ENCODE peak calls at places on chromosomes 5 and 9, in ten cellular contexts. D is kidney tubule cell, S is BE2C, H is Kasumi-1, G is Right ventricle myocardium superior, V is left ventricle myocardium inferior, C is GM13977, K is substantia nigra, I is Right ventricle myocardium inferior, Q is amniotic epithelial cell. N is an unnamed sample.

GRCh38 chr5:67400752-67401151 is 204.2 kb upstream of the CD180 start:
- DNase-seq in D (no peak), S (no peak), H (no peak), G (no peak), V (no peak), C (no peak), K (no peak), I (no peak), Q (no peak), N (no peak)

GRCh38 chr5:150559701-150560100 is 51.8 kb downstream of the NDST1 start:
- DNase-seq in D (peak; percentile 79), S (no peak), H (no peak), G (no peak), V (no peak), C (no peak), K (no peak), I (no peak), Q (peak; percentile 29), N (no peak)

GRCh38 chr5:761206-761771 is 23.2 kb downstream of the ZDHHC11B start:
- DNase-seq in D (no peak), S (peak; percentile 18), H (no peak), G (no peak), V (no peak), C (no peak), K (no peak), I (no peak), Q (no peak), N (no peak)

GRCh38 chr5:9490494-9491097 is 55.3 kb downstream of the SEMA5A start:
- DNase-seq in D (no peak), S (no peak), H (no peak), G (no peak), V (no peak), C (no peak), K (no peak), I (no peak), Q (no peak), N (no peak)

GRCh38 chr9:89817186-89817960 is 212.6 kb downstream of the GADD45G start:
- DNase-seq in D (no peak), S (peak; percentile 78), H (no peak), G (no peak), V (no peak), C (no peak), K (no peak), I (no peak), Q (peak; percentile 55), N (no peak)

GRCh38 chr5:172769598-172770373 is 1.2 kb downstream of the DUSP1 start:
- DNase-seq in D (peak; percentile 53), S (peak; percentile 31), H (no peak), G (peak; percentile 53), V (no peak), C (peak; percentile 42), K (no peak), I (peak; percentile 83), Q (peak; percentile 53), N (peak; percentile 44)

GRCh38 chr9:133701321-133701980 is 36.7 kb downstream of the SARDH start:
- DNase-seq in D (no peak), S (peak; percentile 4), H (peak; percentile 8), G (peak; percentile 29), V (no peak), C (no peak), K (peak; percentile 35), I (peak; percentile 58), Q (no peak), N (no peak)

GRCh38 chr5:132772291-132773070 is 4.6 kb downstream of the SEPTIN8 start:
- DNase-seq in D (no peak), S (no peak), H (no peak), G (no peak), V (no peak), C (no peak), K (no peak), I (no peak), Q (no peak), N (no peak)

GRCh38 chr9:128685636-128686489 is 3.2 kb upstream of the SET start:
- DNase-seq in D (peak; percentile 43), S (no peak), H (peak; percentile 67), G (peak; percentile 37), V (no peak), C (peak; percentile 64), K (no peak), I (no peak), Q (peak; percentile 51), N (no peak)

GRCh38 chr9:137176302-137177182 is 4.7 kb upstream of the TMEM210 start:
- DNase-seq in D (peak; percentile 52), S (peak; percentile 69), H (peak; percentile 33), G (no peak), V (no peak), C (peak; percentile 82), K (no peak), I (no peak), Q (peak; percentile 36), N (peak; percentile 65)

GRCh38 chr5:74888117-74888516 is 21.9 kb upstream of the FAM169A start:
- DNase-seq in D (no peak), S (no peak), H (no peak), G (no peak), V (no peak), C (no peak), K (no peak), I (no peak), Q (no peak), N (no peak)

GRCh38 chr9:121105531-121105930 is 30.8 kb downstream of the CNTRL start:
- DNase-seq in D (no peak), S (no peak), H (peak; percentile 20), G (no peak), V (no peak), C (no peak), K (no peak), I (no peak), Q (no peak), N (no peak)

GRCh38 chr5:107431998-107432397 is 238.7 kb downstream of the EFNA5 start:
- DNase-seq in D (peak; percentile 60), S (no peak), H (no peak), G (no peak), V (no peak), C (no peak), K (no peak), I (no peak), Q (peak; percentile 77), N (peak; percentile 56)

GRCh38 chr5:103562453-103563157 is at the start of gene NUDT12:
- DNase-seq in D (peak; percentile 86), S (peak; percentile 71), H (peak; percentile 48), G (peak; percentile 79), V (peak; percentile 65), C (peak; percentile 64), K (peak; percentile 74), I (peak; percentile 81), Q (peak; percentile 73), N (peak; percentile 97)

GRCh38 chr9:69805962-69806633 is 14.5 kb upstream of the CFAP95 start:
- DNase-seq in D (no peak), S (no peak), H (peak; percentile 72), G (peak; percentile 47), V (peak; percentile 22), C (no peak), K (no peak), I (no peak), Q (no peak), N (no peak)

GRCh38 chr5:56481147-56481997 is 248.2 kb upstream of the ANKRD55 start:
- DNase-seq in D (peak; percentile 38), S (peak; percentile 42), H (peak; percentile 35), G (peak; percentile 72), V (peak; percentile 61), C (peak; percentile 70), K (peak; percentile 33), I (peak; percentile 77), Q (no peak), N (peak; percentile 46)

GRCh38 chr9:121373401-121373769 is 3.3 kb upstream of the STOM start:
- DNase-seq in D (no peak), S (no peak), H (no peak), G (no peak), V (no peak), C (no peak), K (no peak), I (no peak), Q (no peak), N (peak; percentile 31)

GRCh38 chr9:123072407-123072995 is 39.0 kb downstream of the GPR21 start:
- DNase-seq in D (no peak), S (no peak), H (no peak), G (no peak), V (no peak), C (no peak), K (no peak), I (no peak), Q (no peak), N (no peak)

GRCh38 chr9:83582026-83582425 is 40.9 kb upstream of the IDNK start:
- DNase-seq in D (peak; percentile 4), S (no peak), H (no peak), G (no peak), V (no peak), C (no peak), K (no peak), I (no peak), Q (peak; percentile 86), N (no peak)

GRCh38 chr9:109249615-109250014 is 71.2 kb downstream of the EPB41L4B start:
- DNase-seq in D (no peak), S (no peak), H (no peak), G (no peak), V (no peak), C (no peak), K (no peak), I (no peak), Q (no peak), N (no peak)

GRCh38 chr9:33714989-33715388 is 80.4 kb upstream of the PRSS3 start:
- DNase-seq in D (no peak), S (no peak), H (no peak), G (no peak), V (no peak), C (no peak), K (no peak), I (no peak), Q (no peak), N (no peak)

GRCh38 chr5:132749506-132749905 is 2.3 kb downstream of the CCNI2 start:
- DNase-seq in D (no peak), S (no peak), H (no peak), G (peak; percentile 20), V (no peak), C (peak; percentile 17), K (no peak), I (no peak), Q (no peak), N (no peak)

GRCh38 chr5:179110528-179110927 is 50.4 kb downstream of the ZNF354C start:
- DNase-seq in D (no peak), S (no peak), H (no peak), G (no peak), V (no peak), C (no peak), K (no peak), I (no peak), Q (no peak), N (no peak)

N was measured in RWPE1.